ENCODE peak calls at places on chromosomes 5 and 9, in eight cellular contexts. Y is GM12878; Q is type B pancreatic cell; M is CD4-positive, CD25-positive, alpha-beta regulatory T cell; O is stimulated activated CD4-positive, alpha-beta T cell treated with anti-CD3 and anti-CD28 coated beads, Interleukin-1b, Interleukin-23, amount 100 ng/mL, for 24 hours; P is mesendoderm; R is Peyer's patch; B is NCI-H774. I is an unnamed sample.

GRCh38 chr5:59038169-59039002 is 455.5 kb downstream of the RAB3C start:
- DNase-seq in Y (no peak), Q (no peak), M (peak), O (no peak), P (peak), R (peak), B (no peak), I (no peak)

GRCh38 chr5:132473019-132473531 is 17.5 kb downstream of the IRF1 start:
- DNase-seq in Y (no peak), Q (no peak), M (peak), O (no peak), P (no peak), R (peak), B (no peak), I (no peak)

GRCh38 chr5:160165137-160166068 is 46.2 kb upstream of the PWWP2A start:
- DNase-seq in Y (no peak), Q (peak), M (no peak), O (no peak), P (peak), R (peak), B (peak), I (peak)

GRCh38 chr5:169980418-169981053 is at the start of gene INSYN2B:
- DNase-seq in Y (no peak), Q (peak), M (peak), O (peak), P (peak), R (peak), B (peak), I (peak)

GRCh38 chr9:18658764-18659705 is 185.1 kb downstream of the ADAMTSL1 start:
- DNase-seq in Y (no peak), Q (no peak), M (no peak), O (no peak), P (no peak), R (no peak), B (no peak), I (no peak)

GRCh38 chr5:17105744-17106450 is 111.5 kb upstream of the BASP1 start:
- DNase-seq in Y (no peak), Q (no peak), M (no peak), O (no peak), P (no peak), R (no peak), B (no peak), I (no peak)

GRCh38 chr9:91832322-91832721 is 117.7 kb downstream of the ROR2 start:
- DNase-seq in Y (no peak), Q (no peak), M (no peak), O (no peak), P (no peak), R (no peak), B (no peak), I (no peak)

GRCh38 chr5:171336486-171337206 is 27.6 kb downstream of the TLX3 start:
- DNase-seq in Y (no peak), Q (no peak), M (peak), O (no peak), P (peak), R (peak), B (no peak), I (peak)

GRCh38 chr5:40240111-40240510 is 439.6 kb upstream of the PTGER4 start:
- DNase-seq in Y (no peak), Q (no peak), M (peak), O (peak), P (no peak), R (no peak), B (no peak), I (no peak)

GRCh38 chr9:136499071-136499934 is 16.5 kb upstream of the SEC16A start:
- DNase-seq in Y (no peak), Q (no peak), M (no peak), O (no peak), P (no peak), R (no peak), B (no peak), I (no peak)

GRCh38 chr5:998276-998974 is 10.2 kb upstream of the NKD2 start:
- DNase-seq in Y (no peak), Q (peak), M (no peak), O (no peak), P (no peak), R (no peak), B (no peak), I (no peak)

GRCh38 chr5:151293624-151294023 is 9.9 kb downstream of the SLC36A3 start:
- DNase-seq in Y (no peak), Q (no peak), M (no peak), O (no peak), P (no peak), R (no peak), B (no peak), I (no peak)

GRCh38 chr5:52638732-52639131 is 149.0 kb upstream of the ITGA1 start:
- DNase-seq in Y (no peak), Q (no peak), M (no peak), O (no peak), P (no peak), R (no peak), B (no peak), I (no peak)

GRCh38 chr5:40381676-40382363 is 297.9 kb upstream of the PTGER4 start:
- DNase-seq in Y (no peak), Q (no peak), M (no peak), O (no peak), P (no peak), R (no peak), B (no peak), I (no peak)

GRCh38 chr9:98951967-98952366 is 8.3 kb downstream of the COL15A1 start:
- DNase-seq in Y (no peak), Q (no peak), M (no peak), O (no peak), P (no peak), R (no peak), B (no peak), I (no peak)

GRCh38 chr9:94743035-94743954 is 16.8 kb downstream of the AOPEP start:
- DNase-seq in Y (no peak), Q (no peak), M (no peak), O (no peak), P (no peak), R (no peak), B (no peak), I (peak)

GRCh38 chr5:109938453-109938852 is 248.7 kb downstream of the MAN2A1 start:
- DNase-seq in Y (no peak), Q (no peak), M (no peak), O (no peak), P (no peak), R (no peak), B (no peak), I (no peak)

GRCh38 chr5:80229902-80230255 is 26.0 kb downstream of the SERINC5 start:
- DNase-seq in Y (no peak), Q (no peak), M (no peak), O (no peak), P (peak), R (no peak), B (no peak), I (no peak)

GRCh38 chr5:160921714-160922285 is 69.8 kb upstream of the ATP10B start:
- DNase-seq in Y (no peak), Q (no peak), M (no peak), O (no peak), P (no peak), R (no peak), B (no peak), I (no peak)

GRCh38 chr5:174309131-174309845 is 263.8 kb downstream of the NSG2 start:
- DNase-seq in Y (no peak), Q (peak), M (no peak), O (no peak), P (no peak), R (no peak), B (no peak), I (no peak)

GRCh38 chr9:92713528-92713927 is 43.6 kb upstream of the IPPK start:
- DNase-seq in Y (no peak), Q (no peak), M (no peak), O (no peak), P (no peak), R (no peak), B (no peak), I (no peak)

GRCh38 chr9:128412120-128412790 is 8.4 kb upstream of the CERCAM start:
- DNase-seq in Y (no peak), Q (peak), M (peak), O (peak), P (peak), R (peak), B (peak), I (no peak)

GRCh38 chr9:72193478-72193881 is 44.2 kb downstream of the GDA start:
- DNase-seq in Y (no peak), Q (no peak), M (no peak), O (no peak), P (peak), R (no peak), B (no peak), I (no peak)

GRCh38 chr5:160923431-160923830 is 71.4 kb upstream of the ATP10B start:
- DNase-seq in Y (no peak), Q (no peak), M (no peak), O (no peak), P (no peak), R (no peak), B (no peak), I (no peak)

GRCh38 chr5:147509710-147510651 is at the start of gene DPYSL3:
- DNase-seq in Y (no peak), Q (peak), M (no peak), O (no peak), P (peak), R (peak), B (peak), I (peak)

GRCh38 chr5:172778223-172778814 is 7.3 kb upstream of the DUSP1 start:
- DNase-seq in Y (no peak), Q (no peak), M (no peak), O (no peak), P (peak), R (peak), B (no peak), I (no peak)

GRCh38 chr9:104286792-104287191 is 192.7 kb downstream of the SMC2 start:
- DNase-seq in Y (no peak), Q (no peak), M (no peak), O (no peak), P (no peak), R (no peak), B (no peak), I (no peak)

GRCh38 chr9:129412814-129413536 is 207.9 kb downstream of the C9orf50 start:
- DNase-seq in Y (no peak), Q (no peak), M (peak), O (peak), P (peak), R (peak), B (peak), I (peak)

GRCh38 chr5:30237189-30237588 is 956.3 kb upstream of the CDH6 start:
- DNase-seq in Y (no peak), Q (no peak), M (no peak), O (no peak), P (no peak), R (no peak), B (no peak), I (no peak)

GRCh38 chr9:35164711-35165110 is 2.9 kb downstream of the UNC13B start:
- DNase-seq in Y (no peak), Q (no peak), M (no peak), O (no peak), P (no peak), R (no peak), B (no peak), I (no peak)

GRCh38 chr9:36147441-36148175 is 11.1 kb downstream of the GLIPR2 start:
- DNase-seq in Y (no peak), Q (no peak), M (no peak), O (no peak), P (no peak), R (no peak), B (no peak), I (no peak)

GRCh38 chr5:28143519-28143918 is 1105.1 kb upstream of the CDH9 start:
- DNase-seq in Y (no peak), Q (no peak), M (no peak), O (no peak), P (no peak), R (no peak), B (no peak), I (no peak)

GRCh38 chr5:31334061-31334700 is 140.7 kb downstream of the CDH6 start:
- DNase-seq in Y (no peak), Q (no peak), M (no peak), O (no peak), P (no peak), R (no peak), B (no peak), I (no peak)

GRCh38 chr5:95861858-95862561 is 39.5 kb upstream of the GLRX start:
- DNase-seq in Y (no peak), Q (no peak), M (no peak), O (no peak), P (no peak), R (no peak), B (no peak), I (no peak)

GRCh38 chr5:61301820-61302563 is 30.1 kb upstream of the ZSWIM6 start:
- DNase-seq in Y (no peak), Q (no peak), M (no peak), O (no peak), P (peak), R (peak), B (no peak), I (peak)

GRCh38 chr9:81826541-81826906 is 101.7 kb upstream of the SPATA31D4 start:
- DNase-seq in Y (no peak), Q (no peak), M (no peak), O (no peak), P (no peak), R (peak), B (no peak), I (no peak)

GRCh38 chr9:95584176-95584575 is 67.4 kb upstream of the PTCH1 start:
- DNase-seq in Y (no peak), Q (no peak), M (no peak), O (no peak), P (no peak), R (no peak), B (no peak), I (no peak)